ENCODE peak calls at places on chromosomes 12 and 14, in five cellular contexts. One of them, this sample, is unnamed.

GRCh38 chr12:38282886-38283285 is 33.7 kb upstream of the ALG10B start:
- DNase-seq in DND-41: no peak
- DNase-seq in cardiac fibroblast: peak
- DNase-seq in fibroblast of the aortic adventitia: no peak
- DNase-seq in HCT116: peak
- DNase-seq in this sample: no peak

GRCh38 chr14:77859934-77860570 is 60.1 kb downstream of the ADCK1 start:
- DNase-seq in DND-41: no peak
- DNase-seq in cardiac fibroblast: no peak
- DNase-seq in fibroblast of the aortic adventitia: no peak
- DNase-seq in HCT116: no peak
- DNase-seq in this sample: no peak

GRCh38 chr14:49240383-49240782 is 345.8 kb downstream of the RPS29 start:
- DNase-seq in DND-41: no peak
- DNase-seq in cardiac fibroblast: no peak
- DNase-seq in fibroblast of the aortic adventitia: no peak
- DNase-seq in HCT116: no peak
- DNase-seq in this sample: no peak

GRCh38 chr12:112179341-112179740 is 54.0 kb downstream of the TRAFD1 start:
- DNase-seq in DND-41: no peak
- DNase-seq in cardiac fibroblast: no peak
- DNase-seq in fibroblast of the aortic adventitia: no peak
- DNase-seq in HCT116: no peak
- DNase-seq in this sample: no peak

GRCh38 chr12:45478931-45479330 is 250.6 kb upstream of the ARID2 start:
- DNase-seq in DND-41: no peak
- DNase-seq in cardiac fibroblast: no peak
- DNase-seq in fibroblast of the aortic adventitia: no peak
- DNase-seq in HCT116: no peak
- DNase-seq in this sample: no peak

GRCh38 chr12:119075222-119075787 is 94.0 kb downstream of the SRRM4 start:
- DNase-seq in DND-41: no peak
- DNase-seq in cardiac fibroblast: no peak
- DNase-seq in fibroblast of the aortic adventitia: no peak
- DNase-seq in HCT116: no peak
- DNase-seq in this sample: no peak

GRCh38 chr12:12560587-12561304 is 1.9 kb downstream of the DUSP16 start:
- DNase-seq in DND-41: peak
- DNase-seq in cardiac fibroblast: peak
- DNase-seq in fibroblast of the aortic adventitia: peak
- DNase-seq in HCT116: no peak
- DNase-seq in this sample: peak

GRCh38 chr14:61585598-61586538 is 109.4 kb upstream of the HIF1A start:
- DNase-seq in DND-41: no peak
- DNase-seq in cardiac fibroblast: peak
- DNase-seq in fibroblast of the aortic adventitia: peak
- DNase-seq in HCT116: no peak
- DNase-seq in this sample: no peak

GRCh38 chr12:10285919-10286318 is 21.8 kb upstream of the KLRD1 start:
- DNase-seq in DND-41: no peak
- DNase-seq in cardiac fibroblast: no peak
- DNase-seq in fibroblast of the aortic adventitia: no peak
- DNase-seq in HCT116: no peak
- DNase-seq in this sample: no peak

GRCh38 chr12:115335594-115335993 is 651.6 kb upstream of the TBX3 start:
- DNase-seq in DND-41: no peak
- DNase-seq in cardiac fibroblast: no peak
- DNase-seq in fibroblast of the aortic adventitia: no peak
- DNase-seq in HCT116: no peak
- DNase-seq in this sample: no peak

GRCh38 chr14:106417224-106418049 is 891.1 kb downstream of the TMEM121 start:
- DNase-seq in DND-41: peak
- DNase-seq in cardiac fibroblast: peak
- DNase-seq in fibroblast of the aortic adventitia: no peak
- DNase-seq in HCT116: peak
- DNase-seq in this sample: no peak

GRCh38 chr12:132362966-132363660 is 33.7 kb upstream of the GALNT9 start:
- DNase-seq in DND-41: no peak
- DNase-seq in cardiac fibroblast: no peak
- DNase-seq in fibroblast of the aortic adventitia: no peak
- DNase-seq in HCT116: no peak
- DNase-seq in this sample: no peak

GRCh38 chr12:27769142-27769672 is 10.8 kb upstream of the KLHL42 start:
- DNase-seq in DND-41: no peak
- DNase-seq in cardiac fibroblast: no peak
- DNase-seq in fibroblast of the aortic adventitia: no peak
- DNase-seq in HCT116: no peak
- DNase-seq in this sample: no peak

GRCh38 chr12:116384629-116385485 is 107.4 kb upstream of the MED13L start:
- DNase-seq in DND-41: peak
- DNase-seq in cardiac fibroblast: peak
- DNase-seq in fibroblast of the aortic adventitia: peak
- DNase-seq in HCT116: no peak
- DNase-seq in this sample: no peak

GRCh38 chr14:77053046-77053841 is 24.7 kb upstream of the IRF2BPL start:
- DNase-seq in DND-41: peak
- DNase-seq in cardiac fibroblast: peak
- DNase-seq in fibroblast of the aortic adventitia: peak
- DNase-seq in HCT116: no peak
- DNase-seq in this sample: no peak

GRCh38 chr12:55722948-55723347 is 2.8 kb downstream of the RDH5 start:
- DNase-seq in DND-41: no peak
- DNase-seq in cardiac fibroblast: no peak
- DNase-seq in fibroblast of the aortic adventitia: no peak
- DNase-seq in HCT116: no peak
- DNase-seq in this sample: no peak

GRCh38 chr12:1804545-1805332 is 15.6 kb upstream of the LRTM2 start:
- DNase-seq in DND-41: peak
- DNase-seq in cardiac fibroblast: peak
- DNase-seq in fibroblast of the aortic adventitia: peak
- DNase-seq in HCT116: peak
- DNase-seq in this sample: peak

GRCh38 chr14:45089813-45090212 is 5.9 kb downstream of the PRPF39 start:
- DNase-seq in DND-41: no peak
- DNase-seq in cardiac fibroblast: peak
- DNase-seq in fibroblast of the aortic adventitia: no peak
- DNase-seq in HCT116: no peak
- DNase-seq in this sample: no peak

GRCh38 chr12:65156366-65156831 is 13.0 kb upstream of the LEMD3 start:
- DNase-seq in DND-41: peak
- DNase-seq in cardiac fibroblast: peak
- DNase-seq in fibroblast of the aortic adventitia: no peak
- DNase-seq in HCT116: no peak
- DNase-seq in this sample: no peak

GRCh38 chr12:125657681-125658080 is 592.4 kb downstream of the AACS start:
- DNase-seq in DND-41: no peak
- DNase-seq in cardiac fibroblast: no peak
- DNase-seq in fibroblast of the aortic adventitia: no peak
- DNase-seq in HCT116: no peak
- DNase-seq in this sample: no peak

GRCh38 chr12:106135075-106135474 is 3.7 kb downstream of the NUAK1 start:
- DNase-seq in DND-41: no peak
- DNase-seq in cardiac fibroblast: peak
- DNase-seq in fibroblast of the aortic adventitia: peak
- DNase-seq in HCT116: no peak
- DNase-seq in this sample: no peak

GRCh38 chr14:73744874-73745529 is 30.8 kb upstream of the PNMA1 start:
- DNase-seq in DND-41: no peak
- DNase-seq in cardiac fibroblast: no peak
- DNase-seq in fibroblast of the aortic adventitia: no peak
- DNase-seq in HCT116: peak
- DNase-seq in this sample: no peak

GRCh38 chr14:89422181-89422951 is 5.3 kb upstream of the FOXN3 start:
- DNase-seq in DND-41: no peak
- DNase-seq in cardiac fibroblast: no peak
- DNase-seq in fibroblast of the aortic adventitia: peak
- DNase-seq in HCT116: no peak
- DNase-seq in this sample: peak

GRCh38 chr14:22887990-22888378 is 5.0 kb downstream of the REM2 start:
- DNase-seq in DND-41: peak
- DNase-seq in cardiac fibroblast: no peak
- DNase-seq in fibroblast of the aortic adventitia: no peak
- DNase-seq in HCT116: no peak
- DNase-seq in this sample: no peak
- H3K4me3 ChIP-seq in DND-41: no peak
- H3K4me3 ChIP-seq in cardiac fibroblast: peak
- H3K4me3 ChIP-seq in fibroblast of the aortic adventitia: peak
- H3K4me3 ChIP-seq in HCT116: peak
- H3K4me3 ChIP-seq in this sample: peak

GRCh38 chr12:54598966-54599365 is 10.5 kb upstream of the PPP1R1A start:
- DNase-seq in DND-41: no peak
- DNase-seq in cardiac fibroblast: no peak
- DNase-seq in fibroblast of the aortic adventitia: no peak
- DNase-seq in HCT116: no peak
- DNase-seq in this sample: no peak

GRCh38 chr12:54593716-54594115 is 5.3 kb upstream of the PPP1R1A start:
- DNase-seq in DND-41: no peak
- DNase-seq in cardiac fibroblast: no peak
- DNase-seq in fibroblast of the aortic adventitia: no peak
- DNase-seq in HCT116: no peak
- DNase-seq in this sample: no peak

GRCh38 chr12:54593135-54593534 is 4.7 kb upstream of the PPP1R1A start:
- DNase-seq in DND-41: no peak
- DNase-seq in cardiac fibroblast: peak
- DNase-seq in fibroblast of the aortic adventitia: no peak
- DNase-seq in HCT116: no peak
- DNase-seq in this sample: no peak

GRCh38 chr12:54595471-54595870 is 7.0 kb upstream of the PPP1R1A start:
- DNase-seq in DND-41: no peak
- DNase-seq in cardiac fibroblast: no peak
- DNase-seq in fibroblast of the aortic adventitia: no peak
- DNase-seq in HCT116: no peak
- DNase-seq in this sample: no peak

DNA sequence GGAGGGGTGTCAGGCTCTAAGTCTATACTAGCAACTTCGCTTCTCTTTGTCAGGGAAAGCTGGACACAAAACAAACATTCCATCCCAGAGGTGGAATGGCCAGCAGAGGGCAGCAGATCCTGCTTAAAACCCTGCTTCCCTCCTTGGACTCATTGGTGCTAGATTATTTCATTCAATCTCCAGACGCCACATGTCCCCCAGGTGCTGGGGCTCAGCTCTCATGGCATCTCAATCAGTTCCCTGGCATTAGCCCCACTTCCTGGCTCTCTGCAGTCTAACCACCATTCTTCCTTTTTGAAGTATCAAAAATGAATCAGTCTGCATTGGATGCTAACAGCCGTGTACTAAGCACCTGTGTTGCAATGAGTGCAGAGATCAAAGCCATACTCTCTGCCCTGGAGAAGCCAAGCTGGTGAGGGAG is 8.1 kb upstream of the PPP1R1A start:
- DNase-seq in DND-41: peak
- DNase-seq in cardiac fibroblast: peak
- DNase-seq in fibroblast of the aortic adventitia: peak
- DNase-seq in HCT116: peak
- DNase-seq in this sample: peak
- TF ChIP-seq CTCF in DND-41: peak
- TF ChIP-seq CTCF in cardiac fibroblast: peak
- TF ChIP-seq CTCF in fibroblast of the aortic adventitia: peak
- TF ChIP-seq CTCF in HCT116: peak
- TF ChIP-seq CTCF in this sample: peak

GRCh38 chr14:100726467-100726811 is 253 bp upstream of the DLK1 start:
- DNase-seq in DND-41: no peak
- DNase-seq in cardiac fibroblast: no peak
- DNase-seq in fibroblast of the aortic adventitia: no peak
- DNase-seq in HCT116: no peak
- DNase-seq in this sample: no peak
- H3K4me3 ChIP-seq in DND-41: no peak
- H3K4me3 ChIP-seq in cardiac fibroblast: no peak
- H3K4me3 ChIP-seq in fibroblast of the aortic adventitia: no peak
- H3K4me3 ChIP-seq in HCT116: no peak
- H3K4me3 ChIP-seq in this sample: no peak

GRCh38 chr14:39083127-39083526 is 19.9 kb downstream of the SEC23A start:
- DNase-seq in DND-41: no peak
- DNase-seq in cardiac fibroblast: no peak
- DNase-seq in fibroblast of the aortic adventitia: no peak
- DNase-seq in HCT116: no peak
- DNase-seq in this sample: no peak
- TF ChIP-seq CTCF in DND-41: no peak
- TF ChIP-seq CTCF in cardiac fibroblast: no peak
- TF ChIP-seq CTCF in fibroblast of the aortic adventitia: no peak
- TF ChIP-seq CTCF in HCT116: no peak
- TF ChIP-seq CTCF in this sample: no peak

GRCh38 chr14:99794156-99794780 is 1.1 kb downstream of the EML1 start:
- DNase-seq in DND-41: no peak
- DNase-seq in cardiac fibroblast: no peak
- DNase-seq in fibroblast of the aortic adventitia: no peak
- DNase-seq in HCT116: no peak
- DNase-seq in this sample: no peak
- H3K4me3 ChIP-seq in DND-41: no peak
- H3K4me3 ChIP-seq in cardiac fibroblast: peak
- H3K4me3 ChIP-seq in fibroblast of the aortic adventitia: peak
- H3K4me3 ChIP-seq in HCT116: peak
- H3K4me3 ChIP-seq in this sample: peak

GRCh38 chr12:31011746-31012567 is 61.7 kb upstream of the DDX11 start:
- DNase-seq in DND-41: no peak
- DNase-seq in cardiac fibroblast: no peak
- DNase-seq in fibroblast of the aortic adventitia: no peak
- DNase-seq in HCT116: no peak
- DNase-seq in this sample: no peak
- TF ChIP-seq CTCF in DND-41: no peak
- TF ChIP-seq CTCF in cardiac fibroblast: peak
- TF ChIP-seq CTCF in fibroblast of the aortic adventitia: peak
- TF ChIP-seq CTCF in HCT116: peak
- TF ChIP-seq CTCF in this sample: peak